ENCODE peak calls at places on chromosomes 6 and 20, in six cellular contexts. H is tibial artery; A is HCT116; V is mammary epithelial cell; Y is brain microvascular endothelial cell; R is CD8-positive, alpha-beta memory T cell. W is an unnamed sample.
A peak's percentile ranks its signal among the peaks of the same experiment; 100 is the strongest.

GRCh38 chr20:23436681-23437080 is 2.8 kb upstream of the CSTL1 start:
- DNase-seq in H (no peak), A (no peak), V (no peak), Y (peak; percentile 33), R (no peak), W (no peak)

GRCh38 chr20:52056203-52057062 is 135.1 kb downstream of the ZFP64 start:
- DNase-seq in H (no peak), A (peak; percentile 7), V (peak; percentile 79), Y (peak; percentile 80), R (no peak), W (peak; percentile 52)

GRCh38 chr6:166952567-166953464 is 3.5 kb downstream of the RNASET2 start:
- DNase-seq in H (no peak), A (no peak), V (no peak), Y (no peak), R (no peak), W (no peak)

GRCh38 chr6:157755032-157755751 is 67.9 kb upstream of the SNX9 start:
- DNase-seq in H (no peak), A (no peak), V (no peak), Y (peak; percentile 39), R (no peak), W (no peak)

GRCh38 chr6:89840538-89840937 is 10.9 kb downstream of the CASP8AP2 start:
- DNase-seq in H (no peak), A (no peak), V (no peak), Y (peak; percentile 74), R (no peak), W (no peak)

GRCh38 chr6:85406641-85407075 is 43.2 kb upstream of the NT5E start:
- DNase-seq in H (no peak), A (no peak), V (peak; percentile 86), Y (no peak), R (no peak), W (peak; percentile 91)

GRCh38 chr6:169844946-169845345 is 93.5 kb downstream of the ERMARD start:
- DNase-seq in H (peak; percentile 40), A (no peak), V (no peak), Y (no peak), R (no peak), W (no peak)

GRCh38 chr20:24033151-24033550 is 44.6 kb upstream of the GGTLC1 start:
- DNase-seq in H (no peak), A (no peak), V (no peak), Y (no peak), R (no peak), W (no peak)

GRCh38 chr6:44253307-44254101 is 3.8 kb downstream of the SLC35B2 start:
- DNase-seq in H (no peak), A (no peak), V (peak; percentile 26), Y (peak; percentile 21), R (peak; percentile 45), W (no peak)

GRCh38 chr6:1039746-1040145 is 272.2 kb upstream of the FOXQ1 start:
- DNase-seq in H (no peak), A (no peak), V (peak; percentile 6), Y (no peak), R (no peak), W (peak; percentile 72)

GRCh38 chr6:87945966-87946365 is 101.7 kb upstream of the SPACA1 start:
- DNase-seq in H (peak; percentile 74), A (no peak), V (peak; percentile 77), Y (no peak), R (no peak), W (peak; percentile 81)

GRCh38 chr6:163183791-163184190 is 230.7 kb upstream of the QKI start:
- DNase-seq in H (no peak), A (no peak), V (no peak), Y (no peak), R (no peak), W (no peak)
- H3K27ac ChIP-seq in H (no peak overlapping the region), A (no peak overlapping the region), V (no peak overlapping the region), Y (no peak overlapping the region), R (no peak overlapping the region), W (no peak overlapping the region)

DNA sequence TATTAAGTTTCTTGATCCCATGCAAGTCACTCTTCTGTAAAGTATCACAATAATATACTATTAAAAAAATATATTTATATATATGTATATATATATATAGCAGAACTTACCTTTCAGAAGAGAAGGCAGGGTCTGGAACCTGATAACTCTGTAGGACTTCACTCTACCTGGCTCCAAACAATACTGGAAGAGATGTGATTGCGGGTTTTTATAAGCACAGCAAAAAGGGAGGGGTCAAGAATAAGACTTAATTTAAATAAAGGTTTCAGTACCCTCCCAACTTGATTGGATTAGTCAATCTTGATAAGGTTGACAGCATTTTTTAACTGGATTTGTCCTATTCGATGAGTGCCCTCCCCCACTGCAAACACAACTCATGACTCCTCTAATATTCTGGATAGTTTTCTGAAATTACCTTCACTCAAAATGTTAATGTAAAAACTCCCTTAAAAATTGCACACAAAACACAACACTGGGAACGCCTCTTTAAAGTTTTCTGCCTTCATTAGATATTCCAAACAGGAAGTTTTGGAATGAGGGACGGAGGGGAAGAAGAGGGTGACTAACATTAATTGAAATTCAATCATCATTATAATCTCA is 4.0 kb upstream of the ZNF217 start:
- DNase-seq in H (no peak), A (no peak), V (no peak), Y (no peak), R (no peak), W (no peak)
- H3K27ac ChIP-seq in H (no peak overlapping the region), A (no peak overlapping the region), V (no peak overlapping the region), Y (no peak overlapping the region), R (no peak overlapping the region), W (peak overlapping the region; percentile 94)

GRCh38 chr6:139257291-139257690 is 34.5 kb downstream of the TXLNB start:
- DNase-seq in H (no peak), A (no peak), V (no peak), Y (no peak), R (no peak), W (no peak)
- H3K27ac ChIP-seq in H (no peak overlapping the region), A (no peak overlapping the region), V (no peak overlapping the region), Y (no peak overlapping the region), R (no peak overlapping the region), W (no peak overlapping the region)

GRCh38 chr20:25055711-25056492 is 2.0 kb downstream of the ACSS1 start:
- DNase-seq in H (peak; percentile 57), A (no peak), V (no peak), Y (no peak), R (no peak), W (no peak)
- H3K27ac ChIP-seq in H (peak overlapping the region; percentile 93), A (no peak overlapping the region), V (no peak overlapping the region), Y (no peak overlapping the region), R (peak overlapping the region; percentile 86), W (no peak overlapping the region)

GRCh38 chr6:31771992-31772358 is 5.2 kb downstream of the VWA7 start:
- DNase-seq in H (no peak), A (no peak), V (no peak), Y (no peak), R (no peak), W (no peak)
- H3K27ac ChIP-seq in H (no peak overlapping the region), A (no peak overlapping the region), V (no peak overlapping the region), Y (no peak overlapping the region), R (no peak overlapping the region), W (no peak overlapping the region)

DNA sequence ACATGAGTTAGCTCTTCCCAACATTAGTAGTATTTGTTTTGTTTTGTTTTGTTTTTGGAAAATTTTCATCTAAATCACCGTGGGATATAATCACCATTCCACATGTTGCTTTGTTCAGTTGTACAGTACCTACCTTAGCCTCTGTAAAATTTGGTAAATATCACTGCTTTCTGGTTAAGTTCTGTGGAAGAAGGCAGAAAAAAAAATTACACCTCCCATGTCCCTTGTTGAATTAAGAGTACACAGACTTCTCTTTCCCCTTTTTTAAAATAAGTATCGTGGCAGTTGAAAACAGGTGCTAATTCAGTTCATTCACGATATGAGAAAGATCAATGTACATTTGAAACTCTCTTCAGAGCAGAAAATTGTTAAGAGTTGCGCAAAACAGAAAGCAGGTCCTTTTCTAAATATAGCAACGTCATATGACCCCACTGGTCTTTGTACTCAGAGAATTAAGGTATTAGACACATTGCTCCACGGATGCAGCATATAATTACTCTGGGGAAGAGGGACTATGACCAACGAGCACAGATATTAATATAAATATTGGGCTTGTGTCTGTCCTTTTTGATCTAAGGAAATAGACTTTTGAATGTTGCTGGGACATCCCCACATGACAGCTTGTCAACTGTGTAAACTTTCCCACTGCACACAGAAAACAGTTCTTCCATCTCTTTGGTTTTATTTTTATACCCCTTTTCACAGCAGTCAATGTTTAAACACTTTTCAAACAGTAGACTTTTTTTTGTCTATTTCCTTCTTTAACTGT is 58.6 kb upstream of the ZNF217 start:
- DNase-seq in H (no peak), A (no peak), V (no peak), Y (no peak), R (peak; percentile 53), W (no peak)
- H3K27ac ChIP-seq in H (no peak overlapping the region), A (no peak overlapping the region), V (no peak overlapping the region), Y (no peak overlapping the region), R (peak overlapping the region; percentile 53), W (no peak overlapping the region)